ENCODE peak calls at places on chromosomes 7 and 10, in four cellular contexts. One of them, this sample, is unnamed. For H3K27me3, the result is how much of the 10 kb centered on the place peaks cover.

GRCh38 chr10:131519723-131520122 is 208.2 kb upstream of the TCERG1L start:
- DNase-seq in colonic mucosa: no peak
- DNase-seq in dorsolateral prefrontal cortex: no peak
- DNase-seq in stomach: no peak
- DNase-seq in this sample: no peak

GRCh38 chr7:46930336-46930735 is 651.6 kb downstream of the TNS3 start:
- DNase-seq in colonic mucosa: no peak
- DNase-seq in dorsolateral prefrontal cortex: no peak
- DNase-seq in stomach: no peak
- DNase-seq in this sample: no peak

GRCh38 chr10:127013696-127014095 is 108.5 kb downstream of the DOCK1 start:
- DNase-seq in colonic mucosa: peak
- DNase-seq in dorsolateral prefrontal cortex: no peak
- DNase-seq in stomach: no peak
- DNase-seq in this sample: no peak

GRCh38 chr10:17003666-17004065 is 125.9 kb downstream of the CUBN start:
- DNase-seq in colonic mucosa: no peak
- DNase-seq in dorsolateral prefrontal cortex: no peak
- DNase-seq in stomach: no peak
- DNase-seq in this sample: no peak

GRCh38 chr10:35070521-35070920 is 19.6 kb downstream of the CUL2 start:
- DNase-seq in colonic mucosa: no peak
- DNase-seq in dorsolateral prefrontal cortex: no peak
- DNase-seq in stomach: no peak
- DNase-seq in this sample: no peak

GRCh38 chr7:2978403-2978802 is 65.3 kb downstream of the CARD11 start:
- DNase-seq in colonic mucosa: peak
- DNase-seq in dorsolateral prefrontal cortex: no peak
- DNase-seq in stomach: peak
- DNase-seq in this sample: peak

GRCh38 chr7:104175336-104175984 is 32.4 kb downstream of the ORC5 start:
- DNase-seq in colonic mucosa: no peak
- DNase-seq in dorsolateral prefrontal cortex: no peak
- DNase-seq in stomach: no peak
- DNase-seq in this sample: no peak

GRCh38 chr10:69650589-69651261 is 20.7 kb downstream of the FAM241B start:
- DNase-seq in colonic mucosa: no peak
- DNase-seq in dorsolateral prefrontal cortex: no peak
- DNase-seq in stomach: no peak
- DNase-seq in this sample: no peak

GRCh38 chr10:653991-654646 is 35.3 kb downstream of the DIP2C start:
- DNase-seq in colonic mucosa: peak
- DNase-seq in dorsolateral prefrontal cortex: no peak
- DNase-seq in stomach: peak
- DNase-seq in this sample: no peak

GRCh38 chr7:90603346-90603745 is 7.2 kb downstream of the CDK14 start:
- DNase-seq in colonic mucosa: no peak
- DNase-seq in dorsolateral prefrontal cortex: no peak
- DNase-seq in stomach: no peak
- DNase-seq in this sample: no peak

GRCh38 chr7:128727239-128727638 is 11.9 kb upstream of the CALU start:
- DNase-seq in colonic mucosa: no peak
- DNase-seq in dorsolateral prefrontal cortex: no peak
- DNase-seq in stomach: no peak
- DNase-seq in this sample: no peak

GRCh38 chr10:60916025-60916424 is 28.0 kb downstream of the RHOBTB1 start:
- DNase-seq in colonic mucosa: no peak
- DNase-seq in dorsolateral prefrontal cortex: no peak
- DNase-seq in stomach: no peak
- DNase-seq in this sample: no peak

GRCh38 chr7:123275036-123275753 is 75.4 kb upstream of the SLC13A1 start:
- DNase-seq in colonic mucosa: no peak
- DNase-seq in dorsolateral prefrontal cortex: no peak
- DNase-seq in stomach: no peak
- DNase-seq in this sample: no peak

GRCh38 chr7:1745576-1746490 is 75.8 kb downstream of the ELFN1 start:
- DNase-seq in colonic mucosa: no peak
- DNase-seq in dorsolateral prefrontal cortex: no peak
- DNase-seq in stomach: no peak
- DNase-seq in this sample: no peak

GRCh38 chr7:113370910-113371309 is 252.6 kb upstream of the SMIM30 start:
- DNase-seq in colonic mucosa: no peak
- DNase-seq in dorsolateral prefrontal cortex: no peak
- DNase-seq in stomach: no peak
- DNase-seq in this sample: no peak

GRCh38 chr7:128112781-128113221 is 81.6 kb upstream of the LRRC4 start:
- DNase-seq in colonic mucosa: no peak
- DNase-seq in dorsolateral prefrontal cortex: no peak
- DNase-seq in stomach: no peak
- DNase-seq in this sample: no peak

GRCh38 chr7:104956753-104957450 is 57.1 kb upstream of the KMT2E start:
- DNase-seq in colonic mucosa: no peak
- DNase-seq in dorsolateral prefrontal cortex: no peak
- DNase-seq in stomach: no peak
- DNase-seq in this sample: no peak

GRCh38 chr7:8277394-8277982 is 15.5 kb upstream of the ICA1 start:
- DNase-seq in colonic mucosa: no peak
- DNase-seq in dorsolateral prefrontal cortex: no peak
- DNase-seq in stomach: peak
- DNase-seq in this sample: no peak

GRCh38 chr10:14173706-14174594 is 156.8 kb downstream of the FRMD4A start:
- DNase-seq in colonic mucosa: no peak
- DNase-seq in dorsolateral prefrontal cortex: peak
- DNase-seq in stomach: no peak
- DNase-seq in this sample: no peak

GRCh38 chr10:124665558-124665957 is 78.6 kb downstream of the FAM53B start:
- DNase-seq in colonic mucosa: no peak
- DNase-seq in dorsolateral prefrontal cortex: no peak
- DNase-seq in stomach: no peak
- DNase-seq in this sample: no peak

GRCh38 chr10:96176985-96177384 is 46.9 kb downstream of the ZNF518A start:
- DNase-seq in colonic mucosa: no peak
- DNase-seq in dorsolateral prefrontal cortex: no peak
- DNase-seq in stomach: no peak
- DNase-seq in this sample: no peak

GRCh38 chr10:97705006-97705670 is 8.4 kb upstream of the MARVELD1 start:
- DNase-seq in colonic mucosa: no peak
- DNase-seq in dorsolateral prefrontal cortex: no peak
- DNase-seq in stomach: no peak
- DNase-seq in this sample: no peak

GRCh38 chr10:95247200-95247880 is 43.5 kb downstream of the PDLIM1 start:
- DNase-seq in colonic mucosa: no peak
- DNase-seq in dorsolateral prefrontal cortex: no peak
- DNase-seq in stomach: no peak
- DNase-seq in this sample: no peak

GRCh38 chr7:121777672-121778071 is 95.3 kb upstream of the PTPRZ1 start:
- DNase-seq in colonic mucosa: no peak
- DNase-seq in dorsolateral prefrontal cortex: no peak
- DNase-seq in stomach: no peak
- DNase-seq in this sample: no peak

GRCh38 chr10:126384269-126384873 is 3.9 kb downstream of the ADAM12 start:
- DNase-seq in colonic mucosa: no peak
- DNase-seq in dorsolateral prefrontal cortex: no peak
- DNase-seq in stomach: no peak
- DNase-seq in this sample: no peak

GRCh38 chr10:132077091-132077490 is 11.3 kb downstream of the JAKMIP3 start:
- DNase-seq in colonic mucosa: no peak
- DNase-seq in dorsolateral prefrontal cortex: no peak
- DNase-seq in stomach: no peak
- DNase-seq in this sample: no peak

GRCh38 chr7:10225265-10225664 is 748.4 kb upstream of the PHF14 start:
- DNase-seq in colonic mucosa: no peak
- DNase-seq in dorsolateral prefrontal cortex: no peak
- DNase-seq in stomach: no peak
- DNase-seq in this sample: no peak

GRCh38 chr7:28640026-28640425 is 227.7 kb downstream of the CREB5 start:
- DNase-seq in colonic mucosa: no peak
- DNase-seq in dorsolateral prefrontal cortex: no peak
- DNase-seq in stomach: no peak
- DNase-seq in this sample: no peak

GRCh38 chr7:115216652-115217051 is 294.8 kb downstream of the MDFIC start:
- DNase-seq in colonic mucosa: no peak
- DNase-seq in dorsolateral prefrontal cortex: no peak
- DNase-seq in stomach: no peak
- DNase-seq in this sample: no peak

GRCh38 chr10:84606428-84606827 is 278.0 kb downstream of the CCSER2 start:
- DNase-seq in colonic mucosa: no peak
- DNase-seq in dorsolateral prefrontal cortex: no peak
- DNase-seq in stomach: no peak
- DNase-seq in this sample: no peak

GRCh38 chr10:112779025-112779765 is 170.9 kb upstream of the TCF7L2 start:
- DNase-seq in colonic mucosa: no peak
- DNase-seq in dorsolateral prefrontal cortex: no peak
- DNase-seq in stomach: no peak
- DNase-seq in this sample: no peak

DNA sequence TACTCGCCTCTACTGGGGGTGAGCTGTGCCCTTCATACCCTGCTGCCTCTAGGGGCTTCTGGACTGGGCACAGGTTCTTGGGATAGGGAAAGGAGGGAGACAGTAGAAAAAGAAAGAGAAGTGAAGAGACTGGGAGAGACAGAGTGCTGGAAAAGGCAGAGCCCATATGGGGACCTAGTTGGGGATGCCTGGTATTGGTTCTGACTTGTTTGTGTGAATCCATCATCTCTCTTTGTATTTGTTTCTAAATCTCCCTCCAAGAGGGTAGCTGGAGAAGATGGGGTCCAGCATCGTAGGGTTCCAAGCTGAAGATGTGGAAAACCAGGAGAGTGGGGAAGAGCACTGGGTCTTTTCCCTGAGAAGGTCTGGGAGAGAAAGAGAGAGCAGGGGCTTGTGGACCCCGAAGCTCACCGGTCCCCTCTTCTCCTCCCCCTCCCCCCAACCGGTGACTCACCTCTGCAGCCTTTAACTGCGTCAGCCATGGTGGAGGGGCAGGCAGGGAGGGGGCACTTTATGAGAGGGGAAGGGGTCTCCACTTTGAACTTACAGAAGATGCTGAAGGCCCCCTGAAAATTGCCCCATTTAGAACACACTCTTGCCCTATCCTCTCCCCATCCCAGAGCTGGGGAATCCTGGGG is 3.2 kb upstream of the VGF start:
- DNase-seq in colonic mucosa: no peak
- DNase-seq in dorsolateral prefrontal cortex: no peak
- DNase-seq in stomach: no peak
- DNase-seq in this sample: no peak
- H3K27me3 ChIP-seq in colonic mucosa: half or more
- H3K27me3 ChIP-seq in dorsolateral prefrontal cortex: half or more
- H3K27me3 ChIP-seq in stomach: half or more
- H3K27me3 ChIP-seq in this sample: under half

GRCh38 chr10:79267449-79267848 is 79.8 kb upstream of the PPIF start:
- DNase-seq in colonic mucosa: no peak
- DNase-seq in dorsolateral prefrontal cortex: no peak
- DNase-seq in stomach: no peak
- DNase-seq in this sample: no peak
- TF ChIP-seq CTCF in colonic mucosa: no peak
- TF ChIP-seq CTCF in dorsolateral prefrontal cortex: no peak
- TF ChIP-seq CTCF in stomach: no peak
- TF ChIP-seq CTCF in this sample: no peak

DNA sequence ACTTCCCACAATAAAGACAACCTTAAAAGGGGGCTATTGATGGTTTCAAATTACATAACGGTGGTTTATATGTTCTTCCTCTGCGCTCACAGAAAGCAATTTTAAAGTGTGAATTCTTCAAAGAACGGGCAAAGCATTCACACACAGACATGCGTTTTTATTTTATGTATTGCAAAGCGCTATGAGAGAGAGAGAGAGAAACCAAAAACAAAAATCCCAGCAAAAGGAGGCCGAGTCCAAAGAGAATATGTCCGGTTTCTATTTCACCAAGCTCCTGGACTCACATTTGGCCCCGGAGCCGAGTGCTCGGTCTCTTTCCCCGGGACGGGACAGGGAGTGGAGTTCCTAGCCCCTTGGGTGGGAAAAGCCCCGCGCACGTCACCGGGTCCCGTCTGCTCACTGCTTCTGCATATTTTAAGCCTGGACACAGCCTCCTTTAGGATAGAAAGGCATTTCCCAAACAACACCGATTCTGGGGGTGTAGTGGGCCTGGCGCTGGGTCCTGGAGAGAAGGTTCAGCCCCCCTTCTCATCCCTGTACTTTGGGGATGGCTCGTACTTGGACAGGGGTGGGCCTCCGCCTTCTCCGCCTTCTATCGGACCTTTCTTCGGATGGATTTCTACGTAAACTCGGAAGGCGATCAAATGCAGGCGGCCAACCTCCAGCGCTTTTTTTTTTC is 26.9 kb upstream of the VAX1 start:
- DNase-seq in colonic mucosa: no peak
- DNase-seq in dorsolateral prefrontal cortex: no peak
- DNase-seq in stomach: no peak
- DNase-seq in this sample: no peak
- H3K27me3 ChIP-seq in colonic mucosa: half or more
- H3K27me3 ChIP-seq in dorsolateral prefrontal cortex: half or more
- H3K27me3 ChIP-seq in stomach: half or more
- H3K27me3 ChIP-seq in this sample: under half

GRCh38 chr10:118042827-118043242 is 3.9 kb downstream of the RAB11FIP2 start:
- DNase-seq in colonic mucosa: no peak
- DNase-seq in dorsolateral prefrontal cortex: no peak
- DNase-seq in stomach: no peak
- DNase-seq in this sample: peak

GRCh38 chr10:118045842-118046490 is 775 bp downstream of the RAB11FIP2 start:
- DNase-seq in colonic mucosa: peak
- DNase-seq in dorsolateral prefrontal cortex: peak
- DNase-seq in stomach: peak
- DNase-seq in this sample: no peak

GRCh38 chr10:118047363-118047719 is 600 bp upstream of the RAB11FIP2 start:
- DNase-seq in colonic mucosa: peak
- DNase-seq in dorsolateral prefrontal cortex: no peak
- DNase-seq in stomach: no peak
- DNase-seq in this sample: no peak

GRCh38 chr10:118045154-118045841 is 1.4 kb downstream of the RAB11FIP2 start:
- DNase-seq in colonic mucosa: no peak
- DNase-seq in dorsolateral prefrontal cortex: no peak
- DNase-seq in stomach: no peak
- DNase-seq in this sample: no peak

DNA sequence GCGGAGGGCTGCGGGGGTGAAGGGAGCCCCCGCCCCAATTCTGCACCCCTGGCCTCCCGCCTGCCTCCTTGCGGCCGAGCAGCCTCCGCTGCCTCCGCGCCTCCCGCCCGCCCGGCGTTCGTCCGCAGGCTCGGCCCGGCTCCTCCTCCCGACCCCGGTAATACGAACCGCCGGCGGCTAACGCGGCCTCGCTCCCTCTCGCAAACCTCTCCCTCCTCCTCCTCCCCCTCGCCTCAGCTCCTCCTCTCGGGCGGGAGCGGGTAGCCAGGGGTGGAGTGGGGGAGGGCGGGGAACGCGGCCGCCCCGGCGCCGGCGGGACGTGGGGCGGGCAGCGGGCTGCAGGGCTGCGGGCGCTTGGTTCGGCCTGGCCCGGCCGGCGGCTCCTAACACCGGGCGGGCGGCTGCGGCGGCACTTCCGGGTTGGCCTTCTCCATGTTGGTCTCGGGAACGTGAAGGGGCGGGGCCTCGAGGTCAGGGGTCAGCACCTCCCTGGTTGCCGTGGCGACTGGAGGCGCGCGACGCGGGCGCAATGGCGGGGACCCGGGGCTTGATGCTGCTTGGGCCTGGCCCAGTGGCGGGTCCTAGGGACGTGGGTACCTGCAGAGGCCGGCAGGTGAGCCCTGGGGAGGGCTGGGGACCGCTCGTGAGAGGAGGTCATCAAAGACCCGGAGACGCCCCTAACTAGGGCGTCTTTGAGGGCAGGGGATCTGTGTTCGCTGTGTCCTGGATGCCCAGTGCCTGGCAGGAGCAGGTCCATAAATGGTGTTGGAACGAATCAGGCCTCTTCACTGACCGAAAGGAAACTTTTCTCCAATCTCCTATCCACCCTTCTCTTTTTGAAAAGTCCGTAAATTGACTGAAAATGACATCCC is at the start of gene RAB11FIP2:
- DNase-seq in colonic mucosa: peak
- DNase-seq in dorsolateral prefrontal cortex: peak
- DNase-seq in stomach: peak
- DNase-seq in this sample: peak
- TF ChIP-seq CTCF in colonic mucosa: no peak
- TF ChIP-seq CTCF in dorsolateral prefrontal cortex: peak
- TF ChIP-seq CTCF in stomach: no peak
- TF ChIP-seq CTCF in this sample: no peak

This sample was measured in pancreas.